ENCODE peak calls at places on chromosome 5, in six cellular contexts. One of them, this sample, is unnamed.

GRCh38 chr5:43802651-43803050 is 199.7 kb downstream of the NNT start:
- DNase-seq in brain microvascular endothelial cell: no peak
- DNase-seq in fibroblast of the aortic adventitia: no peak
- DNase-seq in cardiac fibroblast: no peak
- DNase-seq in astrocyte of the cerebellum: peak; percentile 1
- DNase-seq in sigmoid colon: no peak
- DNase-seq in this sample: no peak

GRCh38 chr5:132753135-132753987 is 6.1 kb downstream of the CCNI2 start:
- DNase-seq in brain microvascular endothelial cell: no peak
- DNase-seq in fibroblast of the aortic adventitia: no peak
- DNase-seq in cardiac fibroblast: no peak
- DNase-seq in astrocyte of the cerebellum: no peak
- DNase-seq in sigmoid colon: peak; percentile 46
- DNase-seq in this sample: no peak

GRCh38 chr5:174542037-174542436 is 182.3 kb upstream of the MSX2 start:
- DNase-seq in brain microvascular endothelial cell: no peak
- DNase-seq in fibroblast of the aortic adventitia: no peak
- DNase-seq in cardiac fibroblast: no peak
- DNase-seq in astrocyte of the cerebellum: no peak
- DNase-seq in sigmoid colon: no peak
- DNase-seq in this sample: no peak

GRCh38 chr5:1657161-1657741 is 133.5 kb upstream of the LPCAT1 start:
- DNase-seq in brain microvascular endothelial cell: no peak
- DNase-seq in fibroblast of the aortic adventitia: no peak
- DNase-seq in cardiac fibroblast: no peak
- DNase-seq in astrocyte of the cerebellum: no peak
- DNase-seq in sigmoid colon: no peak
- DNase-seq in this sample: no peak

GRCh38 chr5:54753034-54753433 is 232.4 kb downstream of the ESM1 start:
- DNase-seq in brain microvascular endothelial cell: peak; percentile 72
- DNase-seq in fibroblast of the aortic adventitia: peak; percentile 70
- DNase-seq in cardiac fibroblast: peak; percentile 59
- DNase-seq in astrocyte of the cerebellum: no peak
- DNase-seq in sigmoid colon: no peak
- DNase-seq in this sample: no peak

GRCh38 chr5:9545959-9546851 is at the start of gene SEMA5A:
- DNase-seq in brain microvascular endothelial cell: peak; percentile 65
- DNase-seq in fibroblast of the aortic adventitia: peak; percentile 61
- DNase-seq in cardiac fibroblast: peak; percentile 68
- DNase-seq in astrocyte of the cerebellum: no peak
- DNase-seq in sigmoid colon: peak; percentile 87
- DNase-seq in this sample: no peak

GRCh38 chr5:158273035-158273434 is 414.1 kb upstream of the CLINT1 start:
- DNase-seq in brain microvascular endothelial cell: no peak
- DNase-seq in fibroblast of the aortic adventitia: no peak
- DNase-seq in cardiac fibroblast: no peak
- DNase-seq in astrocyte of the cerebellum: no peak
- DNase-seq in sigmoid colon: no peak
- DNase-seq in this sample: no peak

GRCh38 chr5:128579111-128579510 is 41.1 kb upstream of the FBN2 start:
- DNase-seq in brain microvascular endothelial cell: no peak
- DNase-seq in fibroblast of the aortic adventitia: peak; percentile 83
- DNase-seq in cardiac fibroblast: peak; percentile 84
- DNase-seq in astrocyte of the cerebellum: peak; percentile 31
- DNase-seq in sigmoid colon: no peak
- DNase-seq in this sample: peak; percentile 76

GRCh38 chr5:88438006-88438405 is 169.4 kb upstream of the TMEM161B start:
- DNase-seq in brain microvascular endothelial cell: peak; percentile 6
- DNase-seq in fibroblast of the aortic adventitia: peak; percentile 0
- DNase-seq in cardiac fibroblast: no peak
- DNase-seq in astrocyte of the cerebellum: peak; percentile 9
- DNase-seq in sigmoid colon: no peak
- DNase-seq in this sample: no peak

GRCh38 chr5:32767948-32768427 is 56.9 kb downstream of the NPR3 start:
- DNase-seq in brain microvascular endothelial cell: peak; percentile 96
- DNase-seq in fibroblast of the aortic adventitia: peak; percentile 89
- DNase-seq in cardiac fibroblast: peak; percentile 99
- DNase-seq in astrocyte of the cerebellum: no peak
- DNase-seq in sigmoid colon: no peak
- DNase-seq in this sample: peak; percentile 95

GRCh38 chr5:15383469-15383868 is 116.5 kb upstream of the FBXL7 start:
- DNase-seq in brain microvascular endothelial cell: peak; percentile 24
- DNase-seq in fibroblast of the aortic adventitia: peak; percentile 37
- DNase-seq in cardiac fibroblast: peak; percentile 39
- DNase-seq in astrocyte of the cerebellum: no peak
- DNase-seq in sigmoid colon: no peak
- DNase-seq in this sample: no peak

GRCh38 chr5:60633336-60633735 is 66.6 kb downstream of the DEPDC1B start:
- DNase-seq in brain microvascular endothelial cell: peak; percentile 79
- DNase-seq in fibroblast of the aortic adventitia: peak; percentile 96
- DNase-seq in cardiac fibroblast: peak; percentile 61
- DNase-seq in astrocyte of the cerebellum: peak; percentile 93
- DNase-seq in sigmoid colon: no peak
- DNase-seq in this sample: peak; percentile 88

GRCh38 chr5:177515580-177515979 is 1.2 kb downstream of the DDX41 start:
- DNase-seq in brain microvascular endothelial cell: no peak
- DNase-seq in fibroblast of the aortic adventitia: no peak
- DNase-seq in cardiac fibroblast: no peak
- DNase-seq in astrocyte of the cerebellum: no peak
- DNase-seq in sigmoid colon: no peak
- DNase-seq in this sample: no peak

GRCh38 chr5:93891491-93892480 is 150.4 kb upstream of the POU5F2 start:
- DNase-seq in brain microvascular endothelial cell: no peak
- DNase-seq in fibroblast of the aortic adventitia: no peak
- DNase-seq in cardiac fibroblast: no peak
- DNase-seq in astrocyte of the cerebellum: no peak
- DNase-seq in sigmoid colon: no peak
- DNase-seq in this sample: no peak

GRCh38 chr5:14560091-14560595 is 21.4 kb upstream of the OTULINL start:
- DNase-seq in brain microvascular endothelial cell: no peak
- DNase-seq in fibroblast of the aortic adventitia: no peak
- DNase-seq in cardiac fibroblast: no peak
- DNase-seq in astrocyte of the cerebellum: no peak
- DNase-seq in sigmoid colon: no peak
- DNase-seq in this sample: no peak

GRCh38 chr5:132905938-132906337 is 32.5 kb downstream of the LEAP2 start:
- DNase-seq in brain microvascular endothelial cell: no peak
- DNase-seq in fibroblast of the aortic adventitia: no peak
- DNase-seq in cardiac fibroblast: peak; percentile 52
- DNase-seq in astrocyte of the cerebellum: no peak
- DNase-seq in sigmoid colon: no peak
- DNase-seq in this sample: no peak

GRCh38 chr5:14298126-14298847 is 155.1 kb downstream of the TRIO start:
- DNase-seq in brain microvascular endothelial cell: no peak
- DNase-seq in fibroblast of the aortic adventitia: peak; percentile 52
- DNase-seq in cardiac fibroblast: peak; percentile 43
- DNase-seq in astrocyte of the cerebellum: no peak
- DNase-seq in sigmoid colon: no peak
- DNase-seq in this sample: peak; percentile 10

GRCh38 chr5:3277590-3278196 is 317.9 kb upstream of the IRX1 start:
- DNase-seq in brain microvascular endothelial cell: no peak
- DNase-seq in fibroblast of the aortic adventitia: no peak
- DNase-seq in cardiac fibroblast: no peak
- DNase-seq in astrocyte of the cerebellum: no peak
- DNase-seq in sigmoid colon: no peak
- DNase-seq in this sample: no peak

GRCh38 chr5:39115644-39116346 is 41.6 kb upstream of the RICTOR start:
- DNase-seq in brain microvascular endothelial cell: no peak
- DNase-seq in fibroblast of the aortic adventitia: peak; percentile 26
- DNase-seq in cardiac fibroblast: peak; percentile 5
- DNase-seq in astrocyte of the cerebellum: no peak
- DNase-seq in sigmoid colon: no peak
- DNase-seq in this sample: no peak

GRCh38 chr5:131263648-131264452 is at the start of gene CDC42SE2:
- DNase-seq in brain microvascular endothelial cell: peak; percentile 53
- DNase-seq in fibroblast of the aortic adventitia: peak; percentile 67
- DNase-seq in cardiac fibroblast: peak; percentile 76
- DNase-seq in astrocyte of the cerebellum: peak; percentile 44
- DNase-seq in sigmoid colon: peak; percentile 89
- DNase-seq in this sample: no peak

GRCh38 chr5:93925321-93925720 is 183.9 kb upstream of the POU5F2 start:
- DNase-seq in brain microvascular endothelial cell: no peak
- DNase-seq in fibroblast of the aortic adventitia: no peak
- DNase-seq in cardiac fibroblast: peak; percentile 30
- DNase-seq in astrocyte of the cerebellum: no peak
- DNase-seq in sigmoid colon: no peak
- DNase-seq in this sample: no peak

GRCh38 chr5:159099049-159099760 is 511 bp downstream of the EBF1 start:
- DNase-seq in brain microvascular endothelial cell: no peak
- DNase-seq in fibroblast of the aortic adventitia: peak; percentile 61
- DNase-seq in cardiac fibroblast: peak; percentile 50
- DNase-seq in astrocyte of the cerebellum: peak; percentile 38
- DNase-seq in sigmoid colon: no peak
- DNase-seq in this sample: no peak

GRCh38 chr5:137708062-137708461 is 27.8 kb downstream of the KLHL3 start:
- DNase-seq in brain microvascular endothelial cell: no peak
- DNase-seq in fibroblast of the aortic adventitia: no peak
- DNase-seq in cardiac fibroblast: no peak
- DNase-seq in astrocyte of the cerebellum: no peak
- DNase-seq in sigmoid colon: no peak
- DNase-seq in this sample: no peak

GRCh38 chr5:137703565-137703964 is 32.3 kb downstream of the KLHL3 start:
- DNase-seq in brain microvascular endothelial cell: no peak
- DNase-seq in fibroblast of the aortic adventitia: no peak
- DNase-seq in cardiac fibroblast: no peak
- DNase-seq in astrocyte of the cerebellum: no peak
- DNase-seq in sigmoid colon: no peak
- DNase-seq in this sample: no peak

GRCh38 chr5:137708796-137709559 is 26.9 kb downstream of the KLHL3 start:
- DNase-seq in brain microvascular endothelial cell: no peak
- DNase-seq in fibroblast of the aortic adventitia: no peak
- DNase-seq in cardiac fibroblast: no peak
- DNase-seq in astrocyte of the cerebellum: no peak
- DNase-seq in sigmoid colon: peak; percentile 64
- DNase-seq in this sample: no peak

GRCh38 chr5:137706841-137707240 is 29.0 kb downstream of the KLHL3 start:
- DNase-seq in brain microvascular endothelial cell: peak; percentile 24
- DNase-seq in fibroblast of the aortic adventitia: no peak
- DNase-seq in cardiac fibroblast: peak; percentile 72
- DNase-seq in astrocyte of the cerebellum: no peak
- DNase-seq in sigmoid colon: no peak
- DNase-seq in this sample: no peak

DNA sequence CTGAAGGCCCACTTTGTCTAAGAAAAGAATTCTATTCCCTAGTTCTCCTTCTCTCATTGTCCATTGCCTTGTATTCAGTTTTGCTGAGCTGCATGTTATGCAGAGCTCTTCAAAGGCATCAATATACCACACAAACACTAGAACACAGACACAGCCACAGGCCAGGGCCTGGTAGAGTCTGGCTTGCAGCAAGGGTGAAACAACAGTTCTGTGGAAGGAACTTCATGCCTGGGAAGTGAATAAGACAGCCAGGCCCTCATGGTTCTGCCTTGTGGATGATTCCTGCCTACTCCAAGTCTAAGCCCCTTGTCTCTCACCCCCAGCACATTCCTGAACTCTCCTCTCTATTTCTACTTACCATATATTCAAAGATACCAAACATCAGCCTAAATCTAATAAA is 30.8 kb downstream of the KLHL3 start:
- DNase-seq in brain microvascular endothelial cell: peak; percentile 43
- DNase-seq in fibroblast of the aortic adventitia: no peak
- DNase-seq in cardiac fibroblast: peak; percentile 14
- DNase-seq in astrocyte of the cerebellum: no peak
- DNase-seq in sigmoid colon: no peak
- DNase-seq in this sample: no peak
- H3K4me3 ChIP-seq in brain microvascular endothelial cell: no peak overlapping the region
- H3K4me3 ChIP-seq in fibroblast of the aortic adventitia: no peak overlapping the region
- H3K4me3 ChIP-seq in cardiac fibroblast: no peak overlapping the region
- H3K4me3 ChIP-seq in astrocyte of the cerebellum: no peak overlapping the region
- H3K4me3 ChIP-seq in sigmoid colon: no peak overlapping the region
- H3K4me3 ChIP-seq in this sample: no peak overlapping the region

DNA sequence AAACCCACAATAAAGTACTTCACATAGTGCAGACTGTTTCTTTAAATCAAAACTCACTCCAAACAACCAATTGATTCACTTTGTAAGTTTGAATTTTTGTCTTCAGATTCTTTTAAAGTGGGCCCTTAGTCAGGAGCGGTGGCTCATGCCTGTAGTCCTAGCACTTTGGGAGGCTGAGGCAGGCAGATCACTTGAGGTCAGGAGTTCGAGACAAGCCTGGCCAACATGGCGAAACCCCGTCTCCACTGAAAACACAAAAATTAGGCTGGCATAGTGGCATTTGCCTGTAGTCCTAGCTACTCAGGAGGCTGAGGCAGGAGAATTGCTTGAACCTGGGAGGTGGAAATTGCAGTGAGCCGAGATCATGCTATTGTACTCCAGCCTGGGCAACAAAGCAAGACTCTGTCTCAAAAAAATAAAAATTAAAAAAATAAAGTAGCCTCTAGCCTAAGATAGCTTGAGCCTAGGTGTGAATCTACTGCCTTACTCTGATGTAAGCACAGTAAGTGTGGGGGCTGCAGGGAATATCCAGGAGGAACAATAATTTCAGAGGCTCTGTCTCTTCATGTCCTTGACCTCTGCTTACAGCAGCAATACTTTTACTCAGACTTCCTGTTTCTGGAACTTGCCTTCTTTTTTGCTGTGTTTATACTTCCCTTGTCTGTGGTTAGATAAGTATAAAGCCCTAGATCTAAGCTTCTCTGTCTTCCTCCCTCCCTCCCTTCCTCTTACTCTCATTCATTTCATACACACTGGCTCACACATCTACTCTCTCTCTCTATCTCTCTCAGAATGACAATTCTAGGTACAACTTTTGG is at the start of gene IL7R:
- DNase-seq in brain microvascular endothelial cell: peak; percentile 26
- DNase-seq in fibroblast of the aortic adventitia: peak; percentile 33
- DNase-seq in cardiac fibroblast: peak; percentile 41
- DNase-seq in astrocyte of the cerebellum: no peak
- DNase-seq in sigmoid colon: no peak
- DNase-seq in this sample: no peak
- TF ChIP-seq CTCF in brain microvascular endothelial cell: no peak
- TF ChIP-seq CTCF in fibroblast of the aortic adventitia: no peak
- TF ChIP-seq CTCF in cardiac fibroblast: no peak
- TF ChIP-seq CTCF in astrocyte of the cerebellum: no peak
- TF ChIP-seq CTCF in sigmoid colon: no peak
- TF ChIP-seq CTCF in this sample: no peak

GRCh38 chr5:170388818-170389217 is 349 bp downstream of the KCNMB1 start:
- DNase-seq in brain microvascular endothelial cell: no peak
- DNase-seq in fibroblast of the aortic adventitia: no peak
- DNase-seq in cardiac fibroblast: no peak
- DNase-seq in astrocyte of the cerebellum: no peak
- DNase-seq in sigmoid colon: no peak
- DNase-seq in this sample: no peak
- H3K4me3 ChIP-seq in brain microvascular endothelial cell: no peak overlapping the region
- H3K4me3 ChIP-seq in fibroblast of the aortic adventitia: no peak overlapping the region
- H3K4me3 ChIP-seq in cardiac fibroblast: no peak overlapping the region
- H3K4me3 ChIP-seq in astrocyte of the cerebellum: no peak overlapping the region
- H3K4me3 ChIP-seq in sigmoid colon: peak overlapping the region; percentile 54
- H3K4me3 ChIP-seq in this sample: peak overlapping the region; percentile 6

GRCh38 chr5:150485770-150486401 is 22.0 kb upstream of the NDST1 start:
- DNase-seq in brain microvascular endothelial cell: no peak
- DNase-seq in fibroblast of the aortic adventitia: peak; percentile 43
- DNase-seq in cardiac fibroblast: no peak
- DNase-seq in astrocyte of the cerebellum: no peak
- DNase-seq in sigmoid colon: peak; percentile 85
- DNase-seq in this sample: no peak
- TF ChIP-seq CTCF in brain microvascular endothelial cell: no peak
- TF ChIP-seq CTCF in fibroblast of the aortic adventitia: no peak
- TF ChIP-seq CTCF in cardiac fibroblast: no peak
- TF ChIP-seq CTCF in astrocyte of the cerebellum: no peak
- TF ChIP-seq CTCF in sigmoid colon: no peak
- TF ChIP-seq CTCF in this sample: no peak

This sample was measured in AG04449.